ENCODE peak calls at places on chromosomes 16 and 17, in six cellular contexts. One of them, this sample, is unnamed.

GRCh38 chr17:79746955-79747507 is 16.3 kb downstream of the ENPP7 start:
- DNase-seq in HepG2: no peak
- DNase-seq in K562: no peak
- DNase-seq in SK-N-SH: no peak
- DNase-seq in GM12878: no peak
- DNase-seq in H1: no peak
- DNase-seq in this sample: no peak

GRCh38 chr17:76556759-76557367 is 17.0 kb downstream of the PRCD start:
- DNase-seq in K562: no peak
- DNase-seq in HepG2: peak; percentile 53
- DNase-seq in H1: no peak
- DNase-seq in SK-N-SH: no peak
- DNase-seq in GM12878: no peak
- DNase-seq in this sample: peak; percentile 70

GRCh38 chr16:89033304-89033703 is 56.3 kb upstream of the CBFA2T3 start:
- DNase-seq in K562: no peak
- DNase-seq in GM12878: no peak
- DNase-seq in HepG2: no peak
- DNase-seq in SK-N-SH: no peak
- DNase-seq in H1: no peak
- DNase-seq in this sample: no peak

GRCh38 chr16:46787909-46788308 is 39.8 kb upstream of the MYLK3 start:
- DNase-seq in H1: no peak
- DNase-seq in SK-N-SH: no peak
- DNase-seq in K562: no peak
- DNase-seq in HepG2: no peak
- DNase-seq in GM12878: peak; percentile 55
- DNase-seq in this sample: no peak

GRCh38 chr16:65547799-65548446 is 426.1 kb upstream of the CDH11 start:
- DNase-seq in H1: no peak
- DNase-seq in SK-N-SH: peak; percentile 21
- DNase-seq in GM12878: no peak
- DNase-seq in HepG2: no peak
- DNase-seq in K562: no peak
- DNase-seq in this sample: no peak

GRCh38 chr16:21203155-21203797 is 8.1 kb downstream of the ZP2 start:
- DNase-seq in SK-N-SH: peak; percentile 24
- DNase-seq in HepG2: no peak
- DNase-seq in K562: no peak
- DNase-seq in GM12878: no peak
- DNase-seq in H1: no peak
- DNase-seq in this sample: no peak

GRCh38 chr17:59466943-59467801 is 98.2 kb upstream of the DHX40 start:
- DNase-seq in K562: no peak
- DNase-seq in GM12878: no peak
- DNase-seq in H1: no peak
- DNase-seq in SK-N-SH: no peak
- DNase-seq in HepG2: peak; percentile 41
- DNase-seq in this sample: no peak

GRCh38 chr17:41667280-41668008 is 21.2 kb upstream of the EIF1 start:
- DNase-seq in GM12878: no peak
- DNase-seq in K562: peak; percentile 39
- DNase-seq in H1: no peak
- DNase-seq in SK-N-SH: no peak
- DNase-seq in HepG2: no peak
- DNase-seq in this sample: no peak

GRCh38 chr17:75602644-75603043 is 15.0 kb downstream of the MYO15B start:
- DNase-seq in GM12878: no peak
- DNase-seq in HepG2: no peak
- DNase-seq in H1: no peak
- DNase-seq in K562: no peak
- DNase-seq in SK-N-SH: no peak
- DNase-seq in this sample: no peak

GRCh38 chr17:18278867-18279266 is 18.4 kb downstream of the MIEF2 start:
- DNase-seq in SK-N-SH: no peak
- DNase-seq in H1: no peak
- DNase-seq in K562: no peak
- DNase-seq in HepG2: no peak
- DNase-seq in GM12878: no peak
- DNase-seq in this sample: no peak

GRCh38 chr17:80034977-80035686 is 540 bp downstream of the TBC1D16 start:
- DNase-seq in SK-N-SH: no peak
- DNase-seq in GM12878: no peak
- DNase-seq in K562: no peak
- DNase-seq in H1: no peak
- DNase-seq in HepG2: no peak
- DNase-seq in this sample: no peak

GRCh38 chr17:43988301-43988700 is 16.1 kb upstream of the NAGS start:
- DNase-seq in GM12878: no peak
- DNase-seq in H1: no peak
- DNase-seq in K562: no peak
- DNase-seq in SK-N-SH: no peak
- DNase-seq in HepG2: no peak
- DNase-seq in this sample: no peak

GRCh38 chr17:74337834-74338500 is 11.9 kb downstream of the KIF19 start:
- DNase-seq in K562: no peak
- DNase-seq in HepG2: no peak
- DNase-seq in GM12878: no peak
- DNase-seq in H1: no peak
- DNase-seq in SK-N-SH: peak; percentile 36
- DNase-seq in this sample: no peak
- TF ChIP-seq GABPA in K562: no peak
- TF ChIP-seq GABPA in HepG2: no peak
- TF ChIP-seq GABPA in GM12878: no peak
- TF ChIP-seq GABPA in H1: no peak
- TF ChIP-seq GABPA in SK-N-SH: no peak
- TF ChIP-seq GABPA in this sample: no peak

GRCh38 chr16:11032000-11032921 is 87.9 kb downstream of the CLEC16A start:
- DNase-seq in HepG2: no peak
- DNase-seq in SK-N-SH: no peak
- DNase-seq in H1: no peak
- DNase-seq in K562: no peak
- DNase-seq in GM12878: no peak
- DNase-seq in this sample: no peak

GRCh38 chr16:11030990-11031510 is 86.7 kb downstream of the CLEC16A start:
- DNase-seq in SK-N-SH: no peak
- DNase-seq in HepG2: no peak
- DNase-seq in K562: no peak
- DNase-seq in H1: no peak
- DNase-seq in GM12878: no peak
- DNase-seq in this sample: no peak

GRCh38 chr16:11034005-11034404 is 89.6 kb downstream of the CLEC16A start:
- DNase-seq in H1: no peak
- DNase-seq in GM12878: no peak
- DNase-seq in K562: no peak
- DNase-seq in HepG2: no peak
- DNase-seq in SK-N-SH: no peak
- DNase-seq in this sample: peak; percentile 42

GRCh38 chr16:11034481-11034931 is 90.1 kb downstream of the CLEC16A start:
- DNase-seq in HepG2: no peak
- DNase-seq in K562: no peak
- DNase-seq in H1: no peak
- DNase-seq in GM12878: no peak
- DNase-seq in SK-N-SH: no peak
- DNase-seq in this sample: no peak

GRCh38 chr16:11032922-11033291 is 88.5 kb downstream of the CLEC16A start:
- DNase-seq in GM12878: no peak
- DNase-seq in H1: no peak
- DNase-seq in HepG2: no peak
- DNase-seq in SK-N-SH: no peak
- DNase-seq in K562: no peak
- DNase-seq in this sample: no peak
- H3K27ac ChIP-seq in GM12878: no peak overlapping the region
- H3K27ac ChIP-seq in H1: no peak overlapping the region
- H3K27ac ChIP-seq in HepG2: no peak overlapping the region
- H3K27ac ChIP-seq in SK-N-SH: no peak overlapping the region
- H3K27ac ChIP-seq in K562: no peak overlapping the region
- H3K27ac ChIP-seq in this sample: no peak overlapping the region

GRCh38 chr16:23865853-23866252 is 30.1 kb downstream of the PRKCB start:
- DNase-seq in K562: no peak
- DNase-seq in SK-N-SH: no peak
- DNase-seq in HepG2: no peak
- DNase-seq in H1: peak; percentile 63
- DNase-seq in GM12878: no peak
- DNase-seq in this sample: no peak
- TF ChIP-seq GABPA in K562: no peak
- TF ChIP-seq GABPA in SK-N-SH: no peak
- TF ChIP-seq GABPA in HepG2: no peak
- TF ChIP-seq GABPA in H1: no peak
- TF ChIP-seq GABPA in GM12878: no peak
- TF ChIP-seq GABPA in this sample: no peak

GRCh38 chr16:71557299-71557698 is 19.6 kb downstream of the TAT start:
- DNase-seq in SK-N-SH: no peak
- DNase-seq in HepG2: no peak
- DNase-seq in K562: no peak
- DNase-seq in GM12878: no peak
- DNase-seq in H1: no peak
- DNase-seq in this sample: no peak
- H3K27ac ChIP-seq in SK-N-SH: no peak overlapping the region
- H3K27ac ChIP-seq in HepG2: no peak overlapping the region
- H3K27ac ChIP-seq in K562: no peak overlapping the region
- H3K27ac ChIP-seq in GM12878: no peak overlapping the region
- H3K27ac ChIP-seq in H1: no peak overlapping the region
- H3K27ac ChIP-seq in this sample: no peak overlapping the region

GRCh38 chr16:55672471-55672870 is 16.7 kb downstream of the SLC6A2 start:
- DNase-seq in GM12878: no peak
- DNase-seq in K562: no peak
- DNase-seq in H1: no peak
- DNase-seq in HepG2: no peak
- DNase-seq in SK-N-SH: no peak
- DNase-seq in this sample: no peak

GRCh38 chr16:55682086-55682485 is 26.3 kb downstream of the SLC6A2 start:
- DNase-seq in H1: no peak
- DNase-seq in K562: no peak
- DNase-seq in SK-N-SH: no peak
- DNase-seq in HepG2: no peak
- DNase-seq in GM12878: no peak
- DNase-seq in this sample: no peak

DNA sequence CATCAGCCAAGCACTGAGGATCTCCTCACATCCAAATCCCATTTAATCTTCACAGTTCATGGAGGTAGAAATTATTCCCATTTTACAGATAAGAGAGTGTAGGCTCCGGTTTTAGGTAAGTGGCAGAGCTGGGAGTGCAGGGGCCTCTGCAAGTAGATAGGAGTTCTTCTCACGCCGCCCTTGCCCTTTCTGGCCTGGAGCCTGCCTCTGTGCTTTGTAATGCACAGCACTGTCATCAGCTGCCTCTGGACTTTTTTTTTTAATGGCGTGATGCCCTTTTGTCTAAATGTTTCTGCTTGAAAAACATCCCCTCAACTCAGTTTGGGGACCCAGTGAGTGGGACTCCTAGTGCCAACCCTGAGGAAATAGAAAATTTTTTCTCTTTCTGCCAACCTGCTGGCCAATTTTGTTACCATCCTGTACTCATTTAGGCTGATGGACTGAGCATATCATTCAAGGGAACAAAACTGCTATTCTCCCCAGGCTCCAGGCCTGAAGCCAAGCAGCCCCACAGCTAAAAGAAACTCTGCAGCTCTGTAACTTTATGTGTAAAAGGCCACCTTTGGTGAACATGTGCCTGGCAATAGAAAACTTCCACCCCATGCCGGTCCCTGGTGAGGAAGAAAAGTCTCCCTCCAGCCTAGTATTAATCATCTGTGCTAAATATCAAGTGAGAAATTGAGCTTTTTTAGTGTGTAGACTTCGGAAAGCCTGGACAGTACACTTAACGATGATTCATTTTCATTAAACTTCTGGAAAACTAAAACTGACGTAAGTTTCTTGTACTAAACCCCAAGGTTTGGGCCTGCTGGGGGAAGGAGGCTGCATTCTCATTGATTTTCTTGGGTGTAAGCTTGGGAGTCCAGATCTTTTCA is 22.5 kb downstream of the SLC6A2 start:
- DNase-seq in K562: no peak
- DNase-seq in HepG2: no peak
- DNase-seq in GM12878: no peak
- DNase-seq in SK-N-SH: no peak
- DNase-seq in H1: no peak
- DNase-seq in this sample: no peak
- TF ChIP-seq GABPA in K562: no peak
- TF ChIP-seq GABPA in HepG2: no peak
- TF ChIP-seq GABPA in GM12878: no peak
- TF ChIP-seq GABPA in SK-N-SH: no peak
- TF ChIP-seq GABPA in H1: no peak
- TF ChIP-seq GABPA in this sample: no peak

GRCh38 chr16:57281791-57282190 is 2.7 kb downstream of the PLLP start:
- DNase-seq in GM12878: no peak
- DNase-seq in H1: no peak
- DNase-seq in K562: no peak
- DNase-seq in SK-N-SH: no peak
- DNase-seq in HepG2: no peak
- DNase-seq in this sample: no peak
- H3K27ac ChIP-seq in GM12878: no peak overlapping the region
- H3K27ac ChIP-seq in H1: no peak overlapping the region
- H3K27ac ChIP-seq in K562: no peak overlapping the region
- H3K27ac ChIP-seq in SK-N-SH: no peak overlapping the region
- H3K27ac ChIP-seq in HepG2: peak overlapping the region; percentile 76
- H3K27ac ChIP-seq in this sample: no peak overlapping the region

DNA sequence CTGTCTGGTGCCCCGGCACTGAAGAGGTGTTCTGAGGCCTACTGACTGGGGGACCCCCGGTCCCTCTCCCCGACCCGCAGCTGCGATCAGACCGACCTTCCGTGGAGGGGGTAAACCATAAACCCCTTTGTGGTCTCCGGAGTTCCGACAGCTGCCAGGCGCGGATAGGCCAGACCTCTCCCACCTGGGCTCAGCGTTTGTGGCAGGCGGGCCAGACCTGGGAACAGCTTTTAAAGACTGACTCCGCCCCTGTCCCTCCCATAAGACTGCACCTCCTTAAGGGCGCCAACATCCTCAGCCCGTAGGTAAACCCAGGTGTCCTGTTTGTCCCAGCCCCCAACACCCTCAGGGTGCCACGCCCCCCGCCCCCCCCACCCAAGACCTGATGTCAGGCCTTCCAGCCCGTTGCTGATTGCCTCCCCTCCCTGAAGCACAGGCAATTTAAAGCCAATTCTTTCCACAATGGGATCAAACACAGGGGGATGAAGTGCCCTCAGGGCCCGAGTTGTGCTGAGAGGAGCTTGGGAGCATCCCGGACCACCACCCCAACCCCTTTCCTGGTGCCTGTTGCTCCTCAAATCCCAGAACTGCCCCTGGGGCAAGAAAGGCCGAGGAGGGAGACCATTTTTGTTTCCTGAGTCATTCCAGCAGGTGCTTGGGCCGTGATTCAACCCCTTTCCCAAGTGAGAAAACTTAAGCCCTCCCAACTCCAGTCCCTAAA is at the start of gene SOX15:
- DNase-seq in H1: no peak
- DNase-seq in GM12878: no peak
- DNase-seq in K562: no peak
- DNase-seq in HepG2: no peak
- DNase-seq in SK-N-SH: peak; percentile 50
- DNase-seq in this sample: no peak
- TF ChIP-seq GABPA in H1: no peak
- TF ChIP-seq GABPA in GM12878: no peak
- TF ChIP-seq GABPA in K562: no peak
- TF ChIP-seq GABPA in HepG2: no peak
- TF ChIP-seq GABPA in SK-N-SH: no peak
- TF ChIP-seq GABPA in this sample: no peak